ENCODE peak calls at places on chromosomes 3 and 15, in six cellular contexts. O, M, Y, R, K and U are unnamed samples.

GRCh38 chr3:38017445-38018295 is 11.8 kb downstream of the PLCD1 start:
- DNase-seq in O (peak; percentile 11), M (no peak), Y (no peak), R (no peak), K (no peak), U (no peak)

GRCh38 chr3:182909318-182910040 is 70.9 kb downstream of the DCUN1D1 start:
- DNase-seq in O (no peak), M (peak; percentile 45), Y (no peak), R (peak; percentile 63), K (no peak), U (no peak)

GRCh38 chr3:54046677-54047214 is 75.6 kb upstream of the CACNA2D3 start:
- DNase-seq in O (no peak), M (no peak), Y (no peak), R (no peak), K (peak; percentile 20), U (no peak)

GRCh38 chr15:81098884-81099601 is 35.0 kb upstream of the CFAP161 start:
- DNase-seq in O (peak; percentile 75), M (peak; percentile 73), Y (peak; percentile 23), R (no peak), K (no peak), U (peak; percentile 10)

GRCh38 chr15:88647362-88648105 is 8.7 kb downstream of the ISG20 start:
- DNase-seq in O (peak; percentile 14), M (no peak), Y (no peak), R (no peak), K (peak; percentile 25), U (no peak)

GRCh38 chr3:55198554-55198953 is 270.7 kb upstream of the LRTM1 start:
- DNase-seq in O (no peak), M (no peak), Y (no peak), R (no peak), K (no peak), U (peak; percentile 39)

GRCh38 chr15:25810154-25810553 is 53.0 kb downstream of the ATP10A start:
- DNase-seq in O (no peak), M (no peak), Y (no peak), R (no peak), K (no peak), U (no peak)

GRCh38 chr3:4647411-4647810 is 154.3 kb downstream of the ITPR1 start:
- DNase-seq in O (no peak), M (no peak), Y (no peak), R (no peak), K (no peak), U (no peak)

GRCh38 chr3:36740822-36741221 is 23.5 kb downstream of the DCLK3 start:
- DNase-seq in O (no peak), M (no peak), Y (no peak), R (no peak), K (no peak), U (no peak)

GRCh38 chr15:53658827-53659226 is 100.6 kb downstream of the WDR72 start:
- DNase-seq in O (no peak), M (no peak), Y (no peak), R (no peak), K (no peak), U (no peak)

GRCh38 chr3:39193391-39193790 is 996 bp upstream of the XIRP1 start:
- DNase-seq in O (peak; percentile 67), M (no peak), Y (peak; percentile 67), R (no peak), K (no peak), U (no peak)

DNA sequence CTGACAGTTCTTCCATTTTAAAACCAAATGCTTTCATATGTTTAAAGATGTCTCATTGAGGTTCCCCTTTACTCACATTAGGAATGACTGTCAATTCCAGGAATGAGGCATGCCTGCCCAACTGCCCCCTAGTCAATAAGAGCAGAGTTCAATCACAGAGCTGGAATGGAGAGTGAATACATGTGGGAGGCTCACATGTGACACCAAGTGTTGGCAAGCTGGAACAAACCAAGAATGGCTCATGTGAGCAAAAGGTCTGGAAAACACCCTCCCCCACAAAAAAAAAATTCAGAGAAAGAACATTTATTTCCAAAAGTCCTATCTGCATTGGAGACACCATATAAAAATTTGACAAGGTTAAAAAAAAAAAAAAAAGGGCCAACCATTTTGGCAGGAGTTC is 3.7 kb downstream of the PBRM1 start:
- DNase-seq in O (peak; percentile 22), M (peak; percentile 45), Y (no peak), R (peak; percentile 42), K (no peak), U (peak; percentile 51)
- TF ChIP-seq CTCF in O (peak; percentile 36), M (peak; percentile 38), Y (no peak), R (peak; percentile 40), K (no peak), U (peak; percentile 53)

DNA sequence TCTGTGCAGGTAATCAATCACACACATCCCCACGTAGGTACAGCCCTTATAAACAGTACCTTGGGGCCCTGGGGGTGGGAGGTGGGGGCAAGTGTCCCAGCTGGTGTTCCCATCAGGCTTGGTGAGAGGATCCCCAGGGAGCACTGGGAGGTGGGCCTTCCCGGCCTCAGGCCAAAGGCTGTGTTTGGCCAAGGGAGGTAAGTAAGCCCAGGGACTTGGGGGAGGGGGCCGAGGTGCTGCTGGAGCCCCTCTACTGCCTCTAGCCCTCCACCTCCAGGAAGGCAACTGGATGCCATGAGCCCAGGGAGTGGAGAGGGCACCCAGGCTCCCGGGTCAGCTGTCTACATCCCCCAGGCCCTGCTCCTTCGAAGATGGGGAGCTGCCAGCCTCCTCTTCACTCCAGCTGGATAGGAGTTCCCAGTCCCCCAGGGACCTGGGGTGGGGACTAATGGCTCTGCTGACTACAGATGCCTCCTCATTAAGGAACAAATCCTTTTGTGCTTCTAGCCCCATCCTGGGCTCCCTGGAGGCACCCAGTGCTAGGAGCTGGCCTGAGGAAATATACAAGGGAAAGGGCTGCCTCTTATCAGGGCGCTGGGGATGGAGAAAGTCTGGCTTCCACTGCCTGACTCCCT is 33.1 kb downstream of the RNU5B-1 start:
- DNase-seq in O (no peak), M (no peak), Y (no peak), R (no peak), K (no peak), U (no peak)
- H3K4me1 ChIP-seq in O (no peaks in the 10 kb centered on the region), M (peaks cover 25% of the 10 kb centered on the region), Y (no peaks in the 10 kb centered on the region), R (peaks cover 71% of the 10 kb centered on the region), K (no peaks in the 10 kb centered on the region), U (no peaks in the 10 kb centered on the region)

GRCh38 chr3:49804141-49805041 is 1.3 kb downstream of the INKA1 start:
- DNase-seq in O (peak; percentile 40), M (no peak), Y (peak; percentile 43), R (no peak), K (no peak), U (no peak)
- H3K27ac ChIP-seq in O (peak overlapping the region; percentile 98), M (peak overlapping the region; percentile 75), Y (peak overlapping the region; percentile 93), R (no peak overlapping the region), K (peak overlapping the region; percentile 79), U (no peak overlapping the region)

GRCh38 chr3:48915296-48915695 is 3.3 kb upstream of the ARIH2 start:
- DNase-seq in O (no peak), M (peak; percentile 28), Y (no peak), R (no peak), K (no peak), U (no peak)

GRCh38 chr3:48919215-48920138 is 835 bp downstream of the ARIH2 start:
- DNase-seq in O (peak; percentile 30), M (peak; percentile 26), Y (no peak), R (peak; percentile 66), K (peak; percentile 34), U (peak; percentile 20)

GRCh38 chr3:48918388-48919214 is at the start of gene ARIH2:
- DNase-seq in O (peak; percentile 94), M (peak; percentile 88), Y (peak; percentile 95), R (peak; percentile 96), K (peak; percentile 95), U (peak; percentile 84)
- TF ChIP-seq CTCF in O (peak; percentile 32), M (peak; percentile 10), Y (peak; percentile 15), R (peak; percentile 24), K (no peak), U (peak; percentile 40)

DNA sequence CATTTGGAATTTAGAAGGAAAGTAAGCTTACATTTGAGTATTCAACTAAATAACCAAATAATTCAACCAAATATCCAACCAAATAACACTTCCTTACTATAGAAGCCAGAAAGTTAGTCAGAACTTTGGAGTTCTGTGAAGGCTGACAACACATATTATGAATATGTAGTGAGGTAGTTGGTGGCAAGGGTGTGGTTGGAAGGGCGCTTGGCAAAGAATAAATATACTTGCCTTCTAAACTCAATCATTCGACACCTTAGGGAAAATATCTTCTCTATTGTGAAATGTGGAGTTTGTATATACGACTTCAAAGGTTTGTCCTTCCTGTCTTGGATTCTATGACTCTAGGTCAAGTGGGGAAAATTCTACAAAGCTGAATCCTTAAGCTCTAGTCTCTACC is 111.7 kb upstream of the OSTN start:
- DNase-seq in O (no peak), M (no peak), Y (no peak), R (no peak), K (no peak), U (no peak)
- H3K4me1 ChIP-seq in O (no peaks in the 10 kb centered on the region), M (no peaks in the 10 kb centered on the region), Y (no peaks in the 10 kb centered on the region), R (no peaks in the 10 kb centered on the region), K (no peaks in the 10 kb centered on the region), U (no peaks in the 10 kb centered on the region)

GRCh38 chr3:10941972-10942371 is 50.6 kb upstream of the SLC6A1 start:
- DNase-seq in O (no peak), M (peak; percentile 64), Y (no peak), R (peak; percentile 51), K (no peak), U (peak; percentile 44)
- H3K27ac ChIP-seq in O (no peak overlapping the region), M (no peak overlapping the region), Y (no peak overlapping the region), R (no peak overlapping the region), K (no peak overlapping the region), U (no peak overlapping the region)

DNA sequence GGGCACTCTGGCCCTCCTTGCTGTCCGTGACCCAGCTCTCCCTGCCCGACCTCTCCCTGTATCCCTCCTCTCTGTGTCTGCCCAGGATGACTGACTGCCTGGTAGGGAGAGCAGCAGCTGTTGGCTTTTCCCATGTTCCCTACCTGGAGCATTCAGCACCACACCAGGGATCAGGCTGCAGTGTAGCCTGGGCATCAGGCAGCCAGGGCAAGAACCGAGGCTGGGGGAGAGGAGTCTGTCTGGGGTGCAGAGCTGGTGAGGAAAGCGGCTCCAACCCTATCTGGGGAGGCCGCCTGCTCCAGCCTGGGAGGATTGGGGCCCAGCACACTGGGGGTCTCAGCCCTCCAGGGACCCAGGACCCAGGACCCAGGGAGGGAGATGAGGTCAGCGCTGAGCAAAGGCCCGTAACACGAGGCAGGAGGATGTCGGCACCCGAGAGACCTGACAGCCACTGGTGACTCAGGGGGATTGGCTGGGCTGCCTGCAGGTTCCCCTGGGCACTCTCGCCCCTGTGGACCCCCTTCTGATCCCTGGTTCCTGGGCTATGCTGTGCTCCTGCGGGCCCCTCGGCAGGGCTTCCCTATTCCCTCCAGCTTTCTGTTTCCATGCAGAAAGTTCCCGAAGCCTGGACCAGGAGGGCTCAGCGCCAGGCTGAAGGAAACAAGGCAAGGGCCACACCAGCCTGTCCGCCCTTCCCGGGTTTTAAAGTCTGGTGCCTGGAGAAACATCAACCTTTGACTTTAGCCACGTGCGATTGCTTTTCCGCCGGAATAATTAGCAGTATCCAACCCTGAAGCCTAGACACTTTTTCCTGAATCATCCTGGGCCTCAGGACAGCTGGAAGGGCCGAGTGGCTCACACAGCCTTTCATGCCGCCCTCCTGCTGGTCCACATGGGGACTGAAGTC is 128.2 kb upstream of the MEF2A start:
- DNase-seq in O (peak; percentile 27), M (no peak), Y (no peak), R (no peak), K (peak; percentile 18), U (no peak)
- TF ChIP-seq CTCF in O (no peak), M (no peak), Y (no peak), R (no peak), K (no peak), U (no peak)